ENCODE peak calls at places on chromosome 14, in eight cellular contexts. One of them, this sample, is unnamed.

GRCh38 chr14:36667679-36668078 is 6.0 kb downstream of the PAX9 start:
- DNase-seq in breast epithelium: no peak
- DNase-seq in mesendoderm: no peak
- DNase-seq in neural progenitor cell: no peak
- DNase-seq in Ammon's horn: no peak
- DNase-seq in GM12865: no peak
- DNase-seq in vagina: no peak
- DNase-seq in T-helper 9 cell: no peak
- DNase-seq in this sample: no peak

GRCh38 chr14:100213956-100214767 is 24.8 kb upstream of the YY1 start:
- DNase-seq in breast epithelium: peak
- DNase-seq in mesendoderm: peak
- DNase-seq in neural progenitor cell: peak
- DNase-seq in Ammon's horn: peak
- DNase-seq in GM12865: peak
- DNase-seq in vagina: no peak
- DNase-seq in T-helper 9 cell: peak
- DNase-seq in this sample: no peak

GRCh38 chr14:100775351-100775830 is 48.7 kb downstream of the DLK1 start:
- DNase-seq in breast epithelium: no peak
- DNase-seq in mesendoderm: no peak
- DNase-seq in neural progenitor cell: no peak
- DNase-seq in Ammon's horn: no peak
- DNase-seq in GM12865: no peak
- DNase-seq in vagina: peak
- DNase-seq in T-helper 9 cell: no peak
- DNase-seq in this sample: no peak

GRCh38 chr14:93655078-93655750 is 133.1 kb downstream of the PRIMA1 start:
- DNase-seq in breast epithelium: no peak
- DNase-seq in mesendoderm: peak
- DNase-seq in neural progenitor cell: peak
- DNase-seq in Ammon's horn: peak
- DNase-seq in GM12865: peak
- DNase-seq in vagina: no peak
- DNase-seq in T-helper 9 cell: no peak
- DNase-seq in this sample: peak

GRCh38 chr14:55781046-55781445 is 201.0 kb downstream of the KTN1 start:
- DNase-seq in breast epithelium: no peak
- DNase-seq in mesendoderm: no peak
- DNase-seq in neural progenitor cell: no peak
- DNase-seq in Ammon's horn: no peak
- DNase-seq in GM12865: no peak
- DNase-seq in vagina: no peak
- DNase-seq in T-helper 9 cell: no peak
- DNase-seq in this sample: no peak

GRCh38 chr14:104291123-104292000 is 153.0 kb downstream of the KIF26A start:
- DNase-seq in breast epithelium: peak
- DNase-seq in mesendoderm: peak
- DNase-seq in neural progenitor cell: peak
- DNase-seq in Ammon's horn: no peak
- DNase-seq in GM12865: no peak
- DNase-seq in vagina: no peak
- DNase-seq in T-helper 9 cell: no peak
- DNase-seq in this sample: no peak

GRCh38 chr14:38828183-38828877 is 274.7 kb downstream of the SEC23A start:
- DNase-seq in breast epithelium: no peak
- DNase-seq in mesendoderm: no peak
- DNase-seq in neural progenitor cell: no peak
- DNase-seq in Ammon's horn: no peak
- DNase-seq in GM12865: no peak
- DNase-seq in vagina: no peak
- DNase-seq in T-helper 9 cell: no peak
- DNase-seq in this sample: no peak

GRCh38 chr14:53399057-53399456 is 245.9 kb upstream of the DDHD1 start:
- DNase-seq in breast epithelium: no peak
- DNase-seq in mesendoderm: peak
- DNase-seq in neural progenitor cell: peak
- DNase-seq in Ammon's horn: no peak
- DNase-seq in GM12865: peak
- DNase-seq in vagina: no peak
- DNase-seq in T-helper 9 cell: no peak
- DNase-seq in this sample: no peak

GRCh38 chr14:31583043-31583442 is 21.8 kb downstream of the NUBPL start:
- DNase-seq in breast epithelium: no peak
- DNase-seq in mesendoderm: no peak
- DNase-seq in neural progenitor cell: no peak
- DNase-seq in Ammon's horn: no peak
- DNase-seq in GM12865: no peak
- DNase-seq in vagina: no peak
- DNase-seq in T-helper 9 cell: no peak
- DNase-seq in this sample: no peak

GRCh38 chr14:30621354-30621953 is 665 bp upstream of the SCFD1 start:
- DNase-seq in breast epithelium: no peak
- DNase-seq in mesendoderm: peak
- DNase-seq in neural progenitor cell: peak
- DNase-seq in Ammon's horn: peak
- DNase-seq in GM12865: peak
- DNase-seq in vagina: no peak
- DNase-seq in T-helper 9 cell: no peak
- DNase-seq in this sample: no peak

GRCh38 chr14:31835049-31835448 is 242.1 kb upstream of the ARHGAP5 start:
- DNase-seq in breast epithelium: no peak
- DNase-seq in mesendoderm: no peak
- DNase-seq in neural progenitor cell: no peak
- DNase-seq in Ammon's horn: no peak
- DNase-seq in GM12865: no peak
- DNase-seq in vagina: no peak
- DNase-seq in T-helper 9 cell: no peak
- DNase-seq in this sample: no peak

GRCh38 chr14:34425095-34425851 is 36.8 kb downstream of the SPTSSA start:
- DNase-seq in breast epithelium: no peak
- DNase-seq in mesendoderm: peak
- DNase-seq in neural progenitor cell: no peak
- DNase-seq in Ammon's horn: no peak
- DNase-seq in GM12865: no peak
- DNase-seq in vagina: no peak
- DNase-seq in T-helper 9 cell: no peak
- DNase-seq in this sample: no peak

GRCh38 chr14:68886109-68886434 is 93.0 kb downstream of the ACTN1 start:
- DNase-seq in breast epithelium: no peak
- DNase-seq in mesendoderm: peak
- DNase-seq in neural progenitor cell: no peak
- DNase-seq in Ammon's horn: no peak
- DNase-seq in GM12865: no peak
- DNase-seq in vagina: no peak
- DNase-seq in T-helper 9 cell: no peak
- DNase-seq in this sample: no peak

GRCh38 chr14:28436821-28437220 is 329.8 kb upstream of the FOXG1 start:
- DNase-seq in breast epithelium: no peak
- DNase-seq in mesendoderm: no peak
- DNase-seq in neural progenitor cell: no peak
- DNase-seq in Ammon's horn: no peak
- DNase-seq in GM12865: no peak
- DNase-seq in vagina: no peak
- DNase-seq in T-helper 9 cell: no peak
- DNase-seq in this sample: no peak

GRCh38 chr14:47269788-47270492 is 405.5 kb downstream of the MDGA2 start:
- DNase-seq in breast epithelium: no peak
- DNase-seq in mesendoderm: no peak
- DNase-seq in neural progenitor cell: no peak
- DNase-seq in Ammon's horn: no peak
- DNase-seq in GM12865: no peak
- DNase-seq in vagina: no peak
- DNase-seq in T-helper 9 cell: no peak
- DNase-seq in this sample: no peak